ENCODE peak calls at places on chromosomes 1 and 21, in ten cellular contexts. U, D, C, G, A, I, J, P, H and M are unnamed samples.
A peak's percentile ranks its signal among the peaks of the same experiment; 100 is the strongest.

GRCh38 chr1:44423706-44424546 is 18.9 kb downstream of the RNF220 start:
- DNase-seq in U (peak; percentile 72), D (no peak), C (peak; percentile 91), G (no peak), A (peak; percentile 88), I (peak; percentile 91), J (no peak), P (no peak), H (no peak), M (no peak)

GRCh38 chr1:64172458-64172983 is 30.9 kb upstream of the UBE2U start:
- DNase-seq in U (no peak), D (no peak), C (no peak), G (peak; percentile 39), A (no peak), I (peak; percentile 67), J (no peak), P (no peak), H (no peak), M (peak; percentile 31)

GRCh38 chr21:25708467-25709065 is 26.1 kb downstream of the ATP5PF start:
- DNase-seq in U (no peak), D (peak; percentile 61), C (peak; percentile 37), G (no peak), A (peak; percentile 44), I (peak; percentile 74), J (peak; percentile 43), P (no peak), H (no peak), M (peak; percentile 43)

GRCh38 chr21:45971487-45972352 is 9.8 kb upstream of the COL6A1 start:
- DNase-seq in U (peak; percentile 71), D (peak; percentile 70), C (no peak), G (no peak), A (no peak), I (peak; percentile 90), J (no peak), P (no peak), H (peak; percentile 89), M (peak; percentile 91)

GRCh38 chr1:86138746-86139145 is 17.8 kb downstream of the COL24A1 start:
- DNase-seq in U (no peak), D (no peak), C (no peak), G (no peak), A (no peak), I (no peak), J (no peak), P (no peak), H (no peak), M (no peak)

GRCh38 chr1:100478816-100479215 is 59.1 kb upstream of the GPR88 start:
- DNase-seq in U (no peak), D (no peak), C (no peak), G (no peak), A (no peak), I (no peak), J (no peak), P (no peak), H (no peak), M (no peak)

GRCh38 chr1:212218911-212219310 is 66.3 kb upstream of the PPP2R5A start:
- DNase-seq in U (no peak), D (no peak), C (no peak), G (peak; percentile 40), A (no peak), I (peak; percentile 68), J (peak; percentile 60), P (no peak), H (no peak), M (no peak)

GRCh38 chr1:162696286-162696862 is 64.1 kb downstream of the DDR2 start:
- DNase-seq in U (peak; percentile 75), D (peak; percentile 91), C (peak; percentile 61), G (no peak), A (peak; percentile 60), I (peak; percentile 97), J (peak; percentile 78), P (no peak), H (peak; percentile 80), M (peak; percentile 74)

GRCh38 chr1:46545784-46546183 is 5.7 kb downstream of the KNCN start:
- DNase-seq in U (peak; percentile 21), D (no peak), C (no peak), G (no peak), A (no peak), I (no peak), J (no peak), P (no peak), H (peak; percentile 34), M (no peak)

GRCh38 chr1:46544561-46545240 is 6.7 kb downstream of the KNCN start:
- DNase-seq in U (peak; percentile 18), D (no peak), C (no peak), G (no peak), A (no peak), I (no peak), J (no peak), P (no peak), H (peak; percentile 22), M (no peak)

GRCh38 chr1:46549697-46550681 is 1.5 kb downstream of the KNCN start:
- DNase-seq in U (no peak), D (peak; percentile 70), C (no peak), G (no peak), A (no peak), I (peak; percentile 23), J (peak; percentile 75), P (no peak), H (no peak), M (peak; percentile 48)

GRCh38 chr1:46546210-46546609 is 5.2 kb downstream of the KNCN start:
- DNase-seq in U (no peak), D (no peak), C (no peak), G (no peak), A (no peak), I (no peak), J (no peak), P (no peak), H (no peak), M (no peak)

GRCh38 chr1:46547481-46548383 is 3.7 kb downstream of the KNCN start:
- DNase-seq in U (no peak), D (peak; percentile 67), C (no peak), G (no peak), A (no peak), I (peak; percentile 72), J (peak; percentile 47), P (no peak), H (peak; percentile 41), M (no peak)
- H3K4me3 ChIP-seq in U (no peak overlapping the region), D (no peak overlapping the region), C (no peak overlapping the region), G (no peak overlapping the region), A (no peak overlapping the region), I (no peak overlapping the region), J (no peak overlapping the region), P (no peak overlapping the region), H (no peak overlapping the region), M (no peak overlapping the region)

GRCh38 chr1:26915204-26915842 is 1.5 kb upstream of the NR0B2 start:
- DNase-seq in U (no peak), D (no peak), C (peak; percentile 40), G (no peak), A (peak; percentile 90), I (no peak), J (no peak), P (no peak), H (peak; percentile 69), M (no peak)

GRCh38 chr1:26911399-26912146 is 2.2 kb downstream of the NR0B2 start:
- DNase-seq in U (no peak), D (no peak), C (no peak), G (no peak), A (peak; percentile 30), I (no peak), J (no peak), P (no peak), H (no peak), M (no peak)

GRCh38 chr1:26913389-26913753 is 404 bp downstream of the NR0B2 start:
- DNase-seq in U (no peak), D (no peak), C (no peak), G (no peak), A (no peak), I (no peak), J (no peak), P (no peak), H (no peak), M (no peak)

GRCh38 chr1:26912147-26912490 is 1.7 kb downstream of the NR0B2 start:
- DNase-seq in U (no peak), D (no peak), C (no peak), G (no peak), A (no peak), I (no peak), J (no peak), P (no peak), H (no peak), M (no peak)

DNA sequence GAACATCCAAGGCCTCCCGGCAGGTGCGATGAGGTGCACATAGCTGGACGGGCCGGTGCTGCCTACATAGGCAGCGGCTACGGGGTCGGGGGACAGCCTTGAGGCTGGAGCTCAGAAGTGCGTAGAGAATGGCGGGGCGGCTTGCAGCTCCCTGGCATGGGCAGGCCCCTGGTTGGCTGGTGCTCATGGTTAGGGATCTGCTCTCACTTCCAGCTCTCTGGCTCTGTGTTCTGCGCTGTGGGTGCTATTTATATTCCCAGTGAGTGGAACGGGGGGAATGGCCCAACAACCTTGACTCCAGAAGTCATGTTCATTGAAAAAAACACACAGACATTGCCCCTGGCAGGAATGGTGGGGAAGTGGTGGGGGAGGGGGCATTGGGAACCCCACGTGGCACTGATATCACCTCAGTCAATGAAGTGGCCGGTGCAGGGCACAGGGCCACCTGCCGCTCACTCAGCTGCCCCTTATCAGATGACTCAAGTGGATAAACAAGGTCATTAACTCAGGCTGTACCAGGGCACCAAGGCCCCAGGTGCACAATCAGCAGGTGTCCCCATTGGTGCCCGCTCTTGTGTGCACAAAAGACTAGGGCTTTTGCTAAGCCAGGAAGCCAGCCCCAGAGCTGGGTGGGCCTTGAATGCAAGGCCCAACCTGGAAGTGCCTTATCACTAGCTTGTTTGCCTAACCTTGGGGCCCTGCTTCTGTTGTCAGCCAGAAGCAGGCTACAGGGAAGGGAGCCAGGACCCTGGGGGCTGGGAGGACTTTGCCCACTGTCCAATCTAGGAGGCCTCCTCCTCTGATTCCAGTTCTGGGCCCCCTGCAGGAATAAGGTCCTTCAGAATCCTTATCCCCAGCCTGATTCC is at the start of gene NR0B2:
- DNase-seq in U (no peak), D (peak; percentile 77), C (peak; percentile 83), G (no peak), A (peak; percentile 99), I (no peak), J (no peak), P (no peak), H (peak; percentile 53), M (peak; percentile 57)
- H3K4me3 ChIP-seq in U (no peak within 1 kb of the TSS), D (no peak within 1 kb of the TSS), C (no peak within 1 kb of the TSS), G (no peak within 1 kb of the TSS), A (peak within 1 kb of the TSS; percentile 39), I (no peak within 1 kb of the TSS), J (no peak within 1 kb of the TSS), P (no peak within 1 kb of the TSS), H (peak within 1 kb of the TSS; percentile 41), M (no peak within 1 kb of the TSS)

DNA sequence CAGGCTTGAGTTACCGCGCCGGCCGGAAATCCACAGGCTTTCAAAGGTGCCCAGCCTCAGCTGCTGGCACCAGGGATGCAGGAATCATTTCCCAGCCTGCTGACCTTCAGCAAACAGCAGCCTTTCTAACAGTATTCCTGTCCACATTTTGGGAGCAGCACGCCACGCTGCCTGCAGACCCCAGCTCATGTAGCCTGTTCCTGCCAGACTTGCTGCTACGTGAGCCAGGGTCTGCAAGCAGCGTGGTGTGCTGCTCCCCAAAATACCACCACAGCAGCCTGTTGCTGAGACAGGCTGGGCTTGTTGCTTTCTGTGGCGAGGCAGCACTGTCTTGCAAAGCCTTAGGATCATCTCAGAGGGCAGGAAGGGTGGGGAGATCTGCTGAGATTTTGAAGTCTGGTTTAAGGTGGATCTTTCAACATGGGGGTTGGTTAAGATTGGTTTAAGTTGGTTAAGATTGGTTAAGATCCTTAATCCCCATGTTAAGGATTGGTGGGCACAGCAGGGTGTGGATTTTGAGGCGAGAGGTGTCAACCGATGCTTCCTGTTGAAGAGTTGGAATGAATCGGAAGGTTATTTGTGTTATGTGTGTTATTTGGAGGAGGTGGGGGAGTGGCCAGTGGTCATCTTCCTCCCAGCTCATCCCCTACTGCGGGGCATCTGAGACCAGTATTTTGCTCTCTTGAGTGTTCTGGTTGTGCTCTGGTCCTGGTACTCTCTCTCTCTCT is 12.9 kb downstream of the FAAH start:
- DNase-seq in U (peak; percentile 27), D (peak; percentile 78), C (no peak), G (no peak), A (no peak), I (no peak), J (no peak), P (no peak), H (no peak), M (no peak)
- H3K4me3 ChIP-seq in U (no peak overlapping the region), D (no peak overlapping the region), C (no peak overlapping the region), G (no peak overlapping the region), A (no peak overlapping the region), I (no peak overlapping the region), J (peak overlapping the region; percentile 12), P (no peak overlapping the region), H (peak overlapping the region; percentile 47), M (peak overlapping the region; percentile 36)

DNA sequence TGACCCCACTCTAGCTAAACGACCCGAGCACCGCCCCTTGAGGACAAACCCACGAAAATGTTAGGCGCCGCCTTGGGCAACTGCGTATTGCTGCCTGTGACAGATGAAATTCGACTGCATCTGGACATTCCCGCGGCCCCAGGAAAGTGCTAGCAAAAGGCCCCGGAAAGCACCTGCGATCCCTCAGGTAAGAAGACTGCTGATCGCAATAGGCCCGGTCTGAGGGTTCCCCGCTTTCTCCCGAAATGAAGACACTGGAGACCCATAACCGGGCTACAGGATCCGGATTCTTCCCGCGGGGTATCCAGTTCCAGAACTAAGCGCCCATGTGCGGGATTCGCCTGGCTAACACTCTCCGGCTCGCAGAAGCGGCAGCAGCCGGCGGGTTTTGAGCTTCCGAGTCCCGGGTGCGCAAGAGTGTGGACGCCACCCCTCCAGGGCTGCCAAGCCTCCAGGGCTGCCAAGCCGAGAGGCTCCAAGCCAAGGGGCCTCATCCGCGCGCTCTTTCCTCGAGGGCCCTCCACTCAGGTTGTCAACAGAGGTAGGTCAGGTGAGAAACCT is 157.9 kb upstream of the NBPF11 start:
- DNase-seq in U (no peak), D (no peak), C (no peak), G (no peak), A (no peak), I (no peak), J (no peak), P (no peak), H (no peak), M (no peak)
- H3K4me3 ChIP-seq in U (no peak overlapping the region), D (peak overlapping the region; percentile 86), C (no peak overlapping the region), G (no peak overlapping the region), A (no peak overlapping the region), I (no peak overlapping the region), J (peak overlapping the region; percentile 43), P (no peak overlapping the region), H (no peak overlapping the region), M (no peak overlapping the region)